ENCODE peak calls at places on chromosomes 4 and X, in four cellular contexts. One of them, this sample, is unnamed. For H3K4me1, the result is how much of the 10 kb centered on the place peaks cover.

GRCh38 chrX:22053486-22053885 is 21.4 kb downstream of the PHEX start:
- DNase-seq in MM.1S: no peak
- DNase-seq in K562: no peak
- DNase-seq in PC-3: no peak
- DNase-seq in this sample: no peak

GRCh38 chr4:39526810-39527295 is 386 bp downstream of the UGDH start:
- DNase-seq in K562: no peak
- DNase-seq in MM.1S: peak
- DNase-seq in PC-3: peak
- DNase-seq in this sample: no peak

GRCh38 chrX:13898084-13898483 is 81.2 kb upstream of the GPM6B start:
- DNase-seq in MM.1S: peak
- DNase-seq in PC-3: peak
- DNase-seq in K562: no peak
- DNase-seq in this sample: peak

GRCh38 chr4:134622194-134622593 is 420.6 kb upstream of the PABPC4L start:
- DNase-seq in K562: no peak
- DNase-seq in PC-3: no peak
- DNase-seq in MM.1S: no peak
- DNase-seq in this sample: no peak

GRCh38 chrX:13235930-13236329 is 83.9 kb downstream of the ATXN3L start:
- DNase-seq in K562: no peak
- DNase-seq in MM.1S: no peak
- DNase-seq in PC-3: peak
- DNase-seq in this sample: no peak

GRCh38 chr4:54400802-54401201 is 171.7 kb downstream of the PDGFRA start:
- DNase-seq in PC-3: peak
- DNase-seq in K562: no peak
- DNase-seq in MM.1S: no peak
- DNase-seq in this sample: peak

GRCh38 chr4:100582146-100582545 is 64.3 kb upstream of the EMCN start:
- DNase-seq in K562: no peak
- DNase-seq in MM.1S: no peak
- DNase-seq in PC-3: peak
- DNase-seq in this sample: no peak

GRCh38 chrX:114582698-114583395 is 1.0 kb upstream of the HTR2C start:
- DNase-seq in K562: no peak
- DNase-seq in MM.1S: no peak
- DNase-seq in PC-3: no peak
- DNase-seq in this sample: no peak

GRCh38 chrX:39667191-39667590 is 430.6 kb downstream of the BCOR start:
- DNase-seq in PC-3: no peak
- DNase-seq in K562: no peak
- DNase-seq in MM.1S: no peak
- DNase-seq in this sample: no peak

GRCh38 chrX:253451-254297 is 27.5 kb upstream of the PLCXD1 start:
- DNase-seq in MM.1S: no peak
- DNase-seq in K562: no peak
- DNase-seq in PC-3: no peak
- DNase-seq in this sample: no peak

GRCh38 chr4:66123195-66123594 is 452.9 kb upstream of the EPHA5 start:
- DNase-seq in K562: no peak
- DNase-seq in MM.1S: no peak
- DNase-seq in PC-3: peak
- DNase-seq in this sample: no peak

GRCh38 chr4:61177361-61177760 is 22.8 kb upstream of the ADGRL3 start:
- DNase-seq in K562: no peak
- DNase-seq in MM.1S: no peak
- DNase-seq in PC-3: no peak
- DNase-seq in this sample: no peak

GRCh38 chr4:122691988-122692387 is 40.5 kb upstream of the BBS12 start:
- DNase-seq in PC-3: no peak
- DNase-seq in MM.1S: no peak
- DNase-seq in K562: no peak
- DNase-seq in this sample: no peak

GRCh38 chr4:27239651-27240050 is 379.0 kb downstream of the STIM2 start:
- DNase-seq in K562: no peak
- DNase-seq in PC-3: peak
- DNase-seq in MM.1S: no peak
- DNase-seq in this sample: peak

GRCh38 chr4:113951263-113951662 is 28.2 kb downstream of the ARSJ start:
- DNase-seq in PC-3: no peak
- DNase-seq in MM.1S: no peak
- DNase-seq in K562: no peak
- DNase-seq in this sample: no peak

GRCh38 chrX:39301041-39301440 is 499.8 kb downstream of the MID1IP1 start:
- DNase-seq in K562: no peak
- DNase-seq in PC-3: no peak
- DNase-seq in MM.1S: no peak
- DNase-seq in this sample: no peak

GRCh38 chr4:139550724-139551429 is 5.1 kb downstream of the SETD7 start:
- DNase-seq in K562: no peak
- DNase-seq in PC-3: no peak
- DNase-seq in MM.1S: no peak
- DNase-seq in this sample: no peak

DNA sequence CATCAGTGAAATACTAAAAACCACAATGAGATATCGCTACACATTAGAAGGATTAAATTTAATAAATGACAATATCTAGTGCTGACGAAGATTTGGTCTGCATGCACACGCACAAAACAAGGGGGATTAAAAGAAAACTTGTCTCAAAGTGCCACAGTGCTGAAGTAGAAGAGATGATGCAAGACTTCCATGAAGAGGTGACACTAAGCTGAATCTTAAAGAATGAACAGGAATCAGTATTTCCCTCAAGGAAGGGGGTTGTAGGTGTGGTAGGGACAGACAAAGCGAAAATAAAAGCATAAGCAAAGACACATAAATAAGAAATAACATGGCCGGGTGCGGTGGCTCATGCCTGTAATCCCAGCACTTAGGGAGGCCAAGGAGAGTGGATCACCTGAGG is 33.5 kb downstream of the CNOT6L start:
- DNase-seq in PC-3: no peak
- DNase-seq in K562: no peak
- DNase-seq in MM.1S: no peak
- DNase-seq in this sample: no peak
- H3K4me1 ChIP-seq in PC-3: under half
- H3K4me1 ChIP-seq in K562: under half
- H3K4me1 ChIP-seq in MM.1S: under half
- H3K4me1 ChIP-seq in this sample: under half

DNA sequence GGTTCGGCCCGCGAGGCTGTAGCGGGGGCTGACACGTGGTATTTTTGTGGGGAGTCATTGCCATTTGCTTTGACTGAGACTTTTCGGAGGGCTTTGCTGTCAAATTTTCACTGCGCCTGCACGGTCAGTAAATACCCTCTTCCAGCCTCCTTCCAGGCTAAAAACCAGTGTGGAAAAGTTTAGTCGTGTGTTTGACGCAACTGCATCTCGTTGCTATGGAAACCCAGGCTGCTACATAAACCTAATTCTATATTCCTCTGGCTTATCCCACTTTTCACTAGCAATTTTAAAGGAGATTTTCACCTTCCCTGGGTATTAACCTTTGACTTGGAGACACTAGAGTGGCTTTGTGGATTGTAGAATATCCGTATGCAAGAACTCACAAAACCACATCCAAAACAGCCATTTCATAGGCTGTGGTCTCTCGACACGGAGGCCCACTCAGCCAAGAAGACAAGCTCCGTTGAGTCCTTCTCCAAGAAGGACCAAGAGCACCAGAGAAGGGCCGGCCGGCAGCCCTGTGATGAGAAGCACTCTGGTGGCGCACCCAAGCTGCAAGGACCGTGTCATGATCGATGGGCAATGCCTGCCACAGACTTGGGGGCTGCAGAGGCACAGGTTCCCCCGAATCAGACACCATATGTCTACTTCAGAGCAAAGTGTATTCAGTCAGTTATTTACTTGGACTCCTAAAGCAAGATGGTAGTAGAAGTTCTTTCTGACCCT is 38.4 kb upstream of the ENPP6 start:
- DNase-seq in K562: no peak
- DNase-seq in PC-3: no peak
- DNase-seq in MM.1S: no peak
- DNase-seq in this sample: no peak
- TF ChIP-seq EZH2 in K562: no peak
- TF ChIP-seq EZH2 in PC-3: no peak
- TF ChIP-seq EZH2 in MM.1S: no peak
- TF ChIP-seq EZH2 in this sample: no peak

GRCh38 chr4:23887989-23888388 is 1.9 kb downstream of the PPARGC1A start:
- DNase-seq in MM.1S: no peak
- DNase-seq in PC-3: no peak
- DNase-seq in K562: no peak
- DNase-seq in this sample: no peak
- H3K4me1 ChIP-seq in MM.1S: under half
- H3K4me1 ChIP-seq in PC-3: under half
- H3K4me1 ChIP-seq in K562: under half
- H3K4me1 ChIP-seq in this sample: under half

GRCh38 chr4:185017964-185018772 is at the start of gene HELT:
- DNase-seq in K562: no peak
- DNase-seq in PC-3: no peak
- DNase-seq in MM.1S: no peak
- DNase-seq in this sample: peak

GRCh38 chr4:185020293-185020808 is 2.1 kb downstream of the HELT start:
- DNase-seq in MM.1S: no peak
- DNase-seq in PC-3: no peak
- DNase-seq in K562: no peak
- DNase-seq in this sample: peak

GRCh38 chr4:185016946-185017797 is 1.1 kb upstream of the HELT start:
- DNase-seq in K562: no peak
- DNase-seq in MM.1S: no peak
- DNase-seq in PC-3: no peak
- DNase-seq in this sample: peak

GRCh38 chr4:185019451-185020292 is 1.4 kb downstream of the HELT start:
- DNase-seq in MM.1S: no peak
- DNase-seq in K562: no peak
- DNase-seq in PC-3: no peak
- DNase-seq in this sample: peak

GRCh38 chr4:185018834-185019450 is 652 bp downstream of the HELT start:
- DNase-seq in K562: no peak
- DNase-seq in MM.1S: no peak
- DNase-seq in PC-3: no peak
- DNase-seq in this sample: peak
- TF ChIP-seq EZH2 in K562: no peak
- TF ChIP-seq EZH2 in MM.1S: no peak
- TF ChIP-seq EZH2 in PC-3: no peak
- TF ChIP-seq EZH2 in this sample: peak

GRCh38 chrX:9656277-9656676 is 109.4 kb downstream of the GPR143 start:
- DNase-seq in PC-3: peak
- DNase-seq in K562: no peak
- DNase-seq in MM.1S: no peak
- DNase-seq in this sample: no peak

GRCh38 chrX:9662148-9662547 is 103.5 kb downstream of the GPR143 start:
- DNase-seq in PC-3: peak
- DNase-seq in K562: no peak
- DNase-seq in MM.1S: no peak
- DNase-seq in this sample: no peak

GRCh38 chrX:9657590-9658256 is 107.9 kb downstream of the GPR143 start:
- DNase-seq in PC-3: no peak
- DNase-seq in MM.1S: no peak
- DNase-seq in K562: no peak
- DNase-seq in this sample: no peak

GRCh38 chrX:9656871-9657270 is 108.8 kb downstream of the GPR143 start:
- DNase-seq in MM.1S: no peak
- DNase-seq in PC-3: peak
- DNase-seq in K562: no peak
- DNase-seq in this sample: no peak

DNA sequence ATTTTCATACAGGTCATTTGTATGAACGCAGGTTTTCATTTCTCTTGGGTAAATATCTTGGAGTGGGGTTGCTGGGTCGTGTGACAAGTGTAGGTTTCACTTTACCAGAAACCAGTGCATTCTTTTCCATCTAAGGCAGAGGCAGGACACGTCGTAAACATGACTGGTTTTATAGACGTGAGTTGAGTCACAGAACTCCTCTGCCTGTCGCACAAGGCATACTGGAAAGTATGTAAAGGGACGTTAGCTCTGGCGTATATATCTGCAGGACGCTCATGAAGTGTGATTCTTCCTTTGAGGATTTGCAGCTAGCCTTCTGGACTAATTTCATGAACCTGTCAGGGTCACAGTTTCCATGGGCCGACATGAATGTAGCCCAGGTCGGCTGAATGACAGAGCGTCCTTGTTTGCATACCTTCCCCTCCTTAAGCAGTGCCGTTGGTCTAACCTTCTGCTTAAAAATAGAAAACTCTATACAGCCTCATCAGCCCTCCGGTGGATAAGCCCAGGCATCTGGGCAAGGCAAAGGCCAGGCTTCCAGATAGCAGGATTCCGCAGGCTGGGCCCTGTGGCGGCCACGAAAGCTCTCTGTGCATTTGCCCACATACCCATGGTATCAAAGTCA is 106.0 kb downstream of the GPR143 start:
- DNase-seq in PC-3: peak
- DNase-seq in MM.1S: no peak
- DNase-seq in K562: no peak
- DNase-seq in this sample: no peak
- H3K4me1 ChIP-seq in PC-3: half or more
- H3K4me1 ChIP-seq in MM.1S: under half
- H3K4me1 ChIP-seq in K562: under half
- H3K4me1 ChIP-seq in this sample: under half

GRCh38 chr4:84495448-84496221 is 3.5 kb downstream of the NKX6-1 start:
- DNase-seq in MM.1S: no peak
- DNase-seq in PC-3: no peak
- DNase-seq in K562: no peak
- DNase-seq in this sample: no peak
- TF ChIP-seq EZH2 in MM.1S: no peak
- TF ChIP-seq EZH2 in PC-3: no peak
- TF ChIP-seq EZH2 in K562: no peak
- TF ChIP-seq EZH2 in this sample: peak

DNA sequence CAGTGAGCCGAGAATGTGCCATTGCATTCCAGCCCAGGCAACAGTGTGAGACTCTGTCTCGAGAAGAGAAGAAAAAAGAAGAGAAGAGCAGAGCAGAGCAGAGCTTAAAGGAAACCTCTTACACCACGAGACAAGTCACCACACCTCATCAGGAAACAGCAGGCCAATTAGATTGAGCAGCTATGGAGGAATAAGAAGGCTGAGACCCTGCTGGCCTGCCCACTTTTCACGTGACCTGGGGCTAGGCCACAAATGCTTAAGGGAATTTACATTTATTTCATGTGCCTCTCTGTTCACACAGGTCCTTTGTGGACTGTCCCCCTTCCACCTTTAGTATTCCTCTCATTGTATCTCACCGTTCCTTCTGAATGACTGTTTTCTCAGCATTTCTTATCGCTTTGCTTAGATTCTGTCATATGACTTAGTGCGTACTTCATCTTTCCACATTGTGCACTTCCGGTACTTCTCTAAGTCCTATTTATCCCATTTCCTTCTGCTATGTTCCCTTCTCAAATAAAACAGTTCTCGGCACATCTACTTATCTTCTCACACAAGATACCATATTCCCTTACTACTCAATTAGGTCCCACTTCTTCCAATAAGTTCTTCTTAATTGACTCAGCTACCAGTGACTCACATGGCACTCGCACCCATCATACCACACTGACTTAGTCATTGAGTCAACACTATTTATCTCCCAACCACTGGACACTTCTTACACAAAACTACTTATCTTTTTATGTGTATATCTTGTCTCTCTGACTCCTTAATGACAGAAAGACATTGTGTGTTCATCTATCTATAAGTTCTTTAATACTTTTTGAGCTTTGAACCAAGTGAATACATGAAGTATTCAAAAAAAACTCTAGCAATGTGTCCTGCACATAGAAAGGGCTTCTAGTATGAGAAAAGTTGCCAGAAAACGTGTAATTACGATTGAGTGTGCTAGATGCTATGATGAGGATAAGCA is 11.0 kb downstream of the CUL4B start:
- DNase-seq in K562: peak
- DNase-seq in MM.1S: no peak
- DNase-seq in PC-3: peak
- DNase-seq in this sample: peak
- H3K4me1 ChIP-seq in K562: under half
- H3K4me1 ChIP-seq in MM.1S: under half
- H3K4me1 ChIP-seq in PC-3: under half
- H3K4me1 ChIP-seq in this sample: under half